ENCODE peak calls at places on chromosomes 12 and 14, in four cellular contexts. X, I, C and J are unnamed samples.
A peak's percentile ranks its signal among the peaks of the same experiment; 100 is the strongest.

GRCh38 chr12:99131761-99132199 is 486.7 kb downstream of the APAF1 start:
- DNase-seq in X (peak; percentile 25), I (no peak), C (no peak), J (peak; percentile 20)

GRCh38 chr14:97564334-97564733 is 767.2 kb downstream of the VRK1 start:
- DNase-seq in I (no peak), C (no peak), X (no peak), J (no peak)

GRCh38 chr14:90513151-90514014 is 116.6 kb downstream of the CALM1 start:
- DNase-seq in X (no peak), C (no peak), I (no peak), J (no peak)

GRCh38 chr12:114168061-114168460 is 201.9 kb upstream of the RBM19 start:
- DNase-seq in I (no peak), X (no peak), C (no peak), J (no peak)

GRCh38 chr12:22788913-22789312 is 163.9 kb downstream of the ETNK1 start:
- DNase-seq in I (no peak), C (no peak), X (no peak), J (no peak)

GRCh38 chr14:73714656-73715081 is 485 bp upstream of the PNMA1 start:
- DNase-seq in X (no peak), I (no peak), C (no peak), J (no peak)

GRCh38 chr14:22225526-22226133 is 363.4 kb downstream of the DAD1 start:
- DNase-seq in I (no peak), C (no peak), X (no peak), J (no peak)

GRCh38 chr14:39229222-39229543 is 4.5 kb upstream of the MIA2 start:
- DNase-seq in C (no peak), X (no peak), I (no peak), J (peak; percentile 30)

GRCh38 chr12:111942557-111942956 is 70.4 kb downstream of the TMEM116 start:
- DNase-seq in C (no peak), X (no peak), I (no peak), J (no peak)

GRCh38 chr12:54404061-54405004 is 14.7 kb downstream of the ITGA5 start:
- DNase-seq in I (no peak), X (peak; percentile 75), C (no peak), J (no peak)

GRCh38 chr14:48333221-48333910 is 658.0 kb upstream of the MDGA2 start:
- DNase-seq in C (no peak), I (no peak), X (no peak), J (no peak)

GRCh38 chr12:123979566-123979965 is 6.6 kb downstream of the ZNF664 start:
- DNase-seq in I (no peak), C (no peak), X (no peak), J (no peak)

GRCh38 chr14:49641697-49642129 is 6.7 kb upstream of the DNAAF2 start:
- DNase-seq in X (no peak), I (no peak), C (peak; percentile 91), J (no peak)

GRCh38 chr14:39265032-39265431 is 31.3 kb downstream of the MIA2 start:
- DNase-seq in I (no peak), C (no peak), X (no peak), J (no peak)

GRCh38 chr14:95500772-95501401 is 15.6 kb downstream of the SYNE3 start:
- DNase-seq in C (no peak), I (no peak), X (no peak), J (no peak)

GRCh38 chr12:47088021-47088944 is 8.5 kb upstream of the AMIGO2 start:
- DNase-seq in X (no peak), C (no peak), I (no peak), J (no peak)

GRCh38 chr14:28571636-28572035 is 195.0 kb upstream of the FOXG1 start:
- DNase-seq in C (no peak), I (no peak), X (no peak), J (no peak)

DNA sequence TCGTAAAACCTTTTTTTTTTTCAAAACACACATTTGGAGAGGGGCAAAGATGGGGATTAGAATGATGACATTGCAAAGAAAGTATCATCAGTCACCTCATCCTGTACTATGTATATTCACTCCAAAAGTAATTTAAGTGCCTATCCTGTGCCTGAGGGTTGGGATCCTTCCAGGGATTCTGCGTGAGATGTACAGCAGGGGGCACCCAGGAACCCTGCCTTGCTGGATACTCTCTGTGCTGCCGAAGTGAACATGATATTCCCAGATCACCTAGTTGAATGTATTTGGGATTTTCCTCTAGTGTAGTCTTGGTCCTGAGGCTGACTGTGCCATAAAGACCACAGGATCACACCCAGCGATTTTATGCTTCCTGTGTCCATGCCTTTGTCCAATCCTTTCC is 372.7 kb downstream of the IPO8 start:
- DNase-seq in X (no peak), I (no peak), C (no peak), J (no peak)
- TF ChIP-seq CTCF in X (no peak), I (no peak), C (no peak), J (no peak)

DNA sequence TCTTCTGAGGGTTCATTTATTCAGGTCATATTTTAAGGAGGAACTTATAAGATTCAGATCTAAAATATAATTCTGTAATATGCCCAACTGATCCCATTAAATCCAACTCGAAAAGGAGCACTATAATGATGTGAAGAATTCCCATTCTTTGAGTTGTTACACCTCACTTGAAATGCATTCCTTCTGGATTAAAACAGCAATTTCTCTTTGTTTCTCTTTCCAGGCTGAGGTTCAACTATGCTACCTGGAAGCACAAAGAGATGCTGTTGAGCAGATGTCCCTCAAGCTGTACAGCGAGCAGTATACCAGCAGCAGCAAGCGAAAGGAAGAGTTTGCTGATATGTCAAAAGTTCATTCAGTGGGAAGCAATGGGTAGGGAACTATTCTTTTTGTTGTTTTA is 260.6 kb upstream of the NPAS3 start:
- DNase-seq in X (no peak), I (no peak), C (no peak), J (no peak)
- TF ChIP-seq CTCF in X (no peak), I (no peak), C (no peak), J (no peak)

GRCh38 chr12:68789144-68789878 is 18.7 kb upstream of the MDM2 start:
- DNase-seq in X (no peak), I (no peak), C (peak; percentile 60), J (no peak)

GRCh38 chr12:68785823-68786222 is 22.2 kb upstream of the MDM2 start:
- DNase-seq in X (no peak), I (no peak), C (no peak), J (no peak)

GRCh38 chr12:68785358-68785757 is 22.6 kb upstream of the MDM2 start:
- DNase-seq in C (no peak), X (no peak), I (no peak), J (no peak)

GRCh38 chr12:68788554-68789143 is 19.3 kb upstream of the MDM2 start:
- DNase-seq in I (no peak), X (no peak), C (no peak), J (no peak)

GRCh38 chr12:68786929-68787328 is 21.0 kb upstream of the MDM2 start:
- DNase-seq in I (no peak), X (no peak), C (no peak), J (no peak)
- TF ChIP-seq CTCF in I (no peak), X (peak; percentile 3), C (peak; percentile 27), J (no peak)

GRCh38 chr12:12008931-12009611 is 61.7 kb upstream of the BCL2L14 start:
- DNase-seq in I (no peak), C (no peak), X (peak; percentile 52), J (no peak)
- TF ChIP-seq CTCF in I (no peak), C (no peak), X (peak; percentile 57), J (peak; percentile 26)

GRCh38 chr12:117402363-117402762 is 40.9 kb upstream of the NOS1 start:
- DNase-seq in X (no peak), C (no peak), I (no peak), J (no peak)
- TF ChIP-seq CTCF in X (no peak), C (peak; percentile 29), I (no peak), J (no peak)

GRCh38 chr12:29847246-29847645 is 63.5 kb upstream of the TMTC1 start:
- DNase-seq in X (no peak), C (no peak), I (no peak), J (no peak)

GRCh38 chr12:29838768-29839167 is 55.0 kb upstream of the TMTC1 start:
- DNase-seq in X (no peak), C (no peak), I (no peak), J (no peak)

GRCh38 chr12:29844667-29845066 is 60.9 kb upstream of the TMTC1 start:
- DNase-seq in C (no peak), I (no peak), X (no peak), J (no peak)
- TF ChIP-seq CTCF in C (no peak), I (no peak), X (no peak), J (no peak)

GRCh38 chr12:106840217-106840616 is 65.7 kb downstream of the RIC8B start:
- DNase-seq in X (no peak), C (no peak), I (no peak), J (no peak)

GRCh38 chr12:106845910-106846309 is 71.4 kb downstream of the RIC8B start:
- DNase-seq in X (no peak), I (no peak), C (no peak), J (no peak)

GRCh38 chr12:106839343-106839742 is 64.9 kb downstream of the RIC8B start:
- DNase-seq in I (no peak), C (no peak), X (no peak), J (no peak)

GRCh38 chr12:106837782-106838181 is 63.3 kb downstream of the RIC8B start:
- DNase-seq in I (no peak), X (no peak), C (no peak), J (no peak)

GRCh38 chr12:106841471-106842302 is 67.2 kb downstream of the RIC8B start:
- DNase-seq in C (no peak), I (no peak), X (peak; percentile 58), J (peak; percentile 44)
- TF ChIP-seq CTCF in C (peak; percentile 73), I (no peak), X (peak; percentile 32), J (peak; percentile 59)

GRCh38 chr12:121003650-121004049 is 12.6 kb downstream of the C12orf43 start:
- DNase-seq in I (no peak), X (no peak), C (no peak), J (no peak)
- TF ChIP-seq CTCF in I (no peak), X (no peak), C (peak; percentile 23), J (no peak)